ENCODE peak calls at places on chromosomes 2 and 18, in five cellular contexts. V is HepG2, O is SK-N-SH, T is GM12878, P is H1. K is an unnamed sample.

GRCh38 chr2:228689049-228689448 is 507.6 kb upstream of the SPHKAP start:
- DNase-seq in O (peak), P (peak), T (no peak), V (no peak), K (no peak)

GRCh38 chr2:69577467-69578200 is 65.9 kb downstream of the AAK1 start:
- DNase-seq in P (no peak), V (no peak), T (no peak), O (no peak), K (no peak)

GRCh38 chr2:197708331-197708730 is 3.2 kb downstream of the MARS2 start:
- DNase-seq in P (no peak), T (no peak), O (no peak), V (peak), K (no peak)

GRCh38 chr2:49251251-49251650 is 96.9 kb upstream of the FSHR start:
- DNase-seq in V (no peak), T (no peak), O (no peak), P (no peak), K (no peak)

GRCh38 chr18:45828917-45829811 is 3.7 kb downstream of the SIGLEC15 start:
- DNase-seq in T (no peak), O (no peak), V (no peak), P (no peak), K (peak)

GRCh38 chr2:183868707-183869106 is 729.6 kb upstream of the ZNF804A start:
- DNase-seq in V (no peak), P (no peak), T (no peak), O (no peak), K (no peak)

GRCh38 chr2:39114771-39115170 is 6.1 kb downstream of the SOS1 start:
- DNase-seq in T (no peak), V (no peak), P (no peak), O (no peak), K (no peak)

GRCh38 chr2:8547284-8548064 is 134.4 kb upstream of the ID2 start:
- DNase-seq in V (no peak), P (no peak), O (no peak), T (no peak), K (no peak)

GRCh38 chr2:127576433-127577207 is 41.1 kb downstream of the MYO7B start:
- DNase-seq in P (no peak), T (no peak), O (peak), V (no peak), K (no peak)

GRCh38 chr2:71923143-71923525 is 224.5 kb downstream of the CYP26B1 start:
- DNase-seq in P (no peak), O (no peak), T (no peak), V (no peak), K (no peak)

GRCh38 chr2:136057023-136057801 is 60.7 kb downstream of the CXCR4 start:
- DNase-seq in V (no peak), O (no peak), T (peak), P (no peak), K (no peak)

GRCh38 chr2:84741182-84741822 is 139.6 kb downstream of the TRABD2A start:
- DNase-seq in V (peak), T (no peak), O (peak), P (peak), K (peak)

GRCh38 chr18:34592961-34593382 is 117.1 kb upstream of the DTNA start:
- DNase-seq in O (no peak), V (no peak), T (no peak), P (no peak), K (no peak)

GRCh38 chr2:191710411-191710900 is 32.5 kb downstream of the NABP1 start:
- DNase-seq in T (no peak), P (no peak), V (no peak), O (no peak), K (no peak)

GRCh38 chr18:70422061-70422965 is 133.5 kb downstream of the SOCS6 start:
- DNase-seq in O (no peak), P (no peak), V (peak), T (no peak), K (no peak)

GRCh38 chr18:48662021-48662661 is 123.3 kb downstream of the CTIF start:
- DNase-seq in P (no peak), V (peak), T (no peak), O (no peak), K (no peak)

GRCh38 chr18:46320928-46321855 is 217.0 kb downstream of the HAUS1 start:
- DNase-seq in P (no peak), T (no peak), V (no peak), O (no peak), K (no peak)

GRCh38 chr2:135255208-135255607 is 203.1 kb downstream of the RAB3GAP1 start:
- DNase-seq in O (no peak), P (no peak), T (peak), V (no peak), K (no peak)

GRCh38 chr2:85326946-85327756 is 638 bp downstream of the TGOLN2 start:
- DNase-seq in O (no peak), T (no peak), P (no peak), V (no peak), K (peak)

GRCh38 chr2:46988230-46988629 is 72.6 kb upstream of the MCFD2 start:
- DNase-seq in T (no peak), O (no peak), V (no peak), P (no peak), K (no peak)

GRCh38 chr2:145379934-145380333 is 860.0 kb upstream of the ZEB2 start:
- DNase-seq in P (no peak), V (no peak), O (no peak), T (no peak), K (no peak)

GRCh38 chr18:67951166-67951565 is 434.6 kb upstream of the DSEL start:
- DNase-seq in T (no peak), V (no peak), O (no peak), P (no peak), K (no peak)

GRCh38 chr2:217335341-217335966 is 475.6 kb upstream of the TNP1 start:
- DNase-seq in P (no peak), T (no peak), O (no peak), V (peak), K (no peak)

GRCh38 chr18:2651981-2652380 is 3.5 kb upstream of the SMCHD1 start:
- DNase-seq in O (no peak), V (no peak), T (no peak), P (no peak), K (no peak)

GRCh38 chr18:22822024-22822423 is 111.1 kb upstream of the RBBP8 start:
- DNase-seq in P (peak), V (no peak), O (no peak), T (no peak), K (no peak)

GRCh38 chr2:61426267-61426897 is 44.5 kb downstream of the USP34 start:
- DNase-seq in O (peak), V (peak), P (peak), T (no peak), K (peak)

GRCh38 chr2:16686641-16687040 is 21.0 kb upstream of the CYRIA start:
- DNase-seq in V (no peak), O (no peak), P (no peak), T (no peak), K (no peak)

GRCh38 chr2:127174176-127174575 is 45.9 kb downstream of the CYP27C1 start:
- DNase-seq in T (no peak), V (no peak), O (peak), P (no peak), K (no peak)

GRCh38 chr2:157182834-157183396 is 74.6 kb upstream of the GALNT5 start:
- DNase-seq in T (no peak), V (no peak), O (no peak), P (no peak), K (peak)

GRCh38 chr2:179264238-179265081 is at the start of gene SESTD1:
- DNase-seq in P (no peak), V (peak), T (no peak), O (peak), K (peak)

GRCh38 chr2:135630488-135630887 is 99.2 kb downstream of the R3HDM1 start:
- DNase-seq in O (no peak), P (no peak), T (no peak), V (no peak), K (no peak)

GRCh38 chr2:45373534-45373933 is 237.5 kb downstream of the SRBD1 start:
- DNase-seq in O (no peak), P (no peak), T (no peak), V (peak), K (no peak)

GRCh38 chr2:119517433-119517832 is 6.8 kb downstream of the SCTR start:
- DNase-seq in O (peak), V (peak), P (no peak), T (no peak), K (peak)

GRCh38 chr18:72107647-72108046 is 436.5 kb downstream of the CBLN2 start:
- DNase-seq in P (peak), O (no peak), V (no peak), T (no peak), K (no peak)

GRCh38 chr2:46294185-46294836 is 2.9 kb upstream of the EPAS1 start:
- DNase-seq in V (no peak), T (no peak), O (peak), P (no peak), K (peak)

GRCh38 chr2:43159797-43160196 is 66.6 kb downstream of the ZFP36L2 start:
- DNase-seq in O (no peak), T (no peak), V (no peak), P (no peak), K (no peak)

GRCh38 chr2:158091647-158092046 is 10.0 kb upstream of the UPP2 start:
- DNase-seq in V (no peak), O (no peak), T (no peak), P (no peak), K (no peak)

GRCh38 chr2:221377061-221377460 is 195.0 kb downstream of the EPHA4 start:
- DNase-seq in T (no peak), V (no peak), P (no peak), O (no peak), K (no peak)

GRCh38 chr2:122927217-122927616 is 1097.9 kb upstream of the CNTNAP5 start:
- DNase-seq in O (no peak), T (no peak), V (no peak), P (peak), K (no peak)
- TF ChIP-seq EP300 in O (no peak), T (no peak), V (no peak), P (peak), K (no peak)

GRCh38 chr18:74841248-74841647 is 243.6 kb downstream of the ZNF407 start:
- DNase-seq in O (no peak), P (no peak), V (no peak), T (no peak), K (no peak)
- TF ChIP-seq GABPA in O (no peak), P (no peak), V (no peak), T (no peak), K (no peak)

GRCh38 chr2:218892693-218893348 is 12.2 kb downstream of the WNT10A start:
- DNase-seq in P (no peak), O (peak), T (peak), V (peak), K (peak)
- TF ChIP-seq EP300 in P (no peak), O (no peak), T (peak), V (no peak), K (no peak)

GRCh38 chr2:239942090-239942489 is 83.1 kb downstream of the NDUFA10 start:
- DNase-seq in T (no peak), V (no peak), P (no peak), O (no peak), K (no peak)
- TF ChIP-seq GABPA in T (no peak), V (no peak), P (no peak), O (no peak), K (no peak)

GRCh38 chr2:83320053-83320452 is 1139.0 kb downstream of the SUCLG1 start:
- DNase-seq in O (no peak), T (no peak), P (no peak), V (no peak), K (no peak)

DNA sequence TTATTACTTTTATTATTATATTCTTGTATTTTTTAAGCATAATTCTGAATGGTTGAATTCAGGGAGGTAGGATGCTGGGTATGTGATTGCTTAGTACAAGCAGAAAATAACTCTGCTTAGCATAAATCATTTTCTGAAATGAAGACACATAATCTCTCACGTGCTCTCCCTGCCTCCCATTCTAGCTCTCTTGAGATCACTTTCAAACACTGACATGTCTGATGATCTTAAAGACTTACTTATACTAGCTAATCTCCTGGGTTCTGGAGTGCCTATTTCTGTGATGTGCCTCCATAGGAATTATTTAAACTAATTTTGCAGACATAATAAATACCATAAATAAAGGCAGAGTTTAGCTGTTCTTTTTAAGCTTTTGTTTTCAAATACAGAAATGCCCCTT is 1136.0 kb downstream of the SUCLG1 start:
- DNase-seq in T (no peak), P (no peak), V (no peak), O (no peak), K (no peak)
- TF ChIP-seq EP300 in T (no peak), P (no peak), V (no peak), O (no peak), K (no peak)

GRCh38 chr18:427005-427404 is 73.5 kb downstream of the COLEC12 start:
- DNase-seq in O (no peak), V (no peak), T (no peak), P (no peak), K (no peak)
- TF ChIP-seq GABPA in O (no peak), V (no peak), T (no peak), P (no peak), K (no peak)

GRCh38 chr2:106624787-106625369 is 137.7 kb downstream of the CD8B2 start:
- DNase-seq in V (no peak), T (no peak), P (no peak), O (no peak), K (no peak)
- TF ChIP-seq EP300 in V (no peak), T (no peak), P (no peak), O (no peak), K (no peak)

GRCh38 chr18:36446059-36446458 is 148.5 kb downstream of the FHOD3 start:
- DNase-seq in V (no peak), T (no peak), P (no peak), O (peak), K (no peak)
- TF ChIP-seq GABPA in V (no peak), T (no peak), P (no peak), O (no peak), K (no peak)

DNA sequence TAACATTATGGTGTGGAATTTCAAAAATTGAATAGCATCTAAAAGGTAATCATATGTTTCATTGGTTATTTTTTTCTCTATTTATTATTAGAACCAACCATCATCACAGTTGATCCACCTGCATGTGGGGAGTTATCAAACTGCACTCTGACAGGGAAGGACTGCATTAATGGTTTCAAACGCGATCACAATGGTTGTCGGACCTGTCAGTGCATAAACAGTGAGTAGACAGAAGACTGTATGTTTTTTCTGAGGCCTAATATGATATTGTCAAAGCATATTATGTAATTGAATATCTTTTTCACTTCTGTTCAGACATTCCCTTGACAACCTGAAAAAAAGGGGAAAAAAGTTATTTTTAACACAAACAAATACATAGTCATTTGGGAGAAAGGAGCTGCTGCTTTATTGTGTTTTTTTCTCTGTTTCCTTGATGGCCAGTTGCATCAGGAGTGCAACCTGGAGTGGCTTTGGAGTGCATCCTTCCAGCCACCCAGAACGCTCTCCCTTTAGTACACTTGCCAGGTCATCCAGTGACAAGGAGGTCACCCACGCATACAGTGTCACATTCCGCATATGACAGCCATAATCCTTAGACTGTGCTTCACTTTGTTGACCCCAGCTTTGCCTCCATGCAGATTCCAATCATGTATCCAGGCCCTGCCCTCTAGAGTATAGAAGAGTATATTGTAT is 98.7 kb downstream of the FEZ2 start:
- DNase-seq in T (no peak), O (no peak), V (no peak), P (no peak), K (no peak)
- TF ChIP-seq EP300 in T (no peak), O (no peak), V (no peak), P (no peak), K (no peak)

GRCh38 chr2:173452436-173452835 is 97.8 kb downstream of the CDCA7 start:
- DNase-seq in O (no peak), V (no peak), T (no peak), P (no peak), K (no peak)

GRCh38 chr2:173446722-173447121 is 92.0 kb downstream of the CDCA7 start:
- DNase-seq in V (no peak), O (no peak), T (no peak), P (no peak), K (no peak)

GRCh38 chr2:173451137-173451536 is 96.5 kb downstream of the CDCA7 start:
- DNase-seq in V (no peak), T (no peak), P (no peak), O (no peak), K (no peak)

GRCh38 chr2:173448938-173449471 is 94.3 kb downstream of the CDCA7 start:
- DNase-seq in V (peak), O (peak), T (peak), P (peak), K (peak)
- TF ChIP-seq GABPA in V (peak), O (peak), T (peak), P (no peak), K (peak)

K was measured in K562.